ENCODE peak calls at places on chromosomes 1 and 21, in seven cellular contexts. Z, D, M, K, J, I and H are unnamed samples.

GRCh38 chr1:247386695-247387094 is 29.3 kb upstream of the NLRP3 start:
- ATAC-seq in Z (no peak), D (no peak), M (no peak), K (no peak), J (no peak), I (no peak), H (no peak)

GRCh38 chr1:62384276-62385005 is 52.4 kb upstream of the USP1 start:
- ATAC-seq in Z (no peak), D (no peak), M (no peak), K (peak), J (peak), I (no peak), H (no peak)

GRCh38 chr1:17603091-17603841 is 63.8 kb downstream of the ARHGEF10L start:
- ATAC-seq in Z (no peak), D (no peak), M (no peak), K (no peak), J (no peak), I (no peak), H (no peak)

GRCh38 chr21:29248124-29248523 is 50.6 kb upstream of the BACH1 start:
- ATAC-seq in Z (no peak), D (no peak), M (no peak), K (no peak), J (no peak), I (no peak), H (no peak)

GRCh38 chr1:28143496-28144202 is 32.8 kb downstream of the PTAFR start:
- ATAC-seq in Z (no peak), D (no peak), M (no peak), K (no peak), J (no peak), I (no peak), H (no peak)

GRCh38 chr1:173164178-173164577 is 43.0 kb downstream of the TNFSF4 start:
- ATAC-seq in Z (no peak), D (no peak), M (no peak), K (no peak), J (no peak), I (no peak), H (no peak)

GRCh38 chr1:165467706-165468105 is 22.8 kb upstream of the RXRG start:
- ATAC-seq in Z (peak), D (no peak), M (no peak), K (no peak), J (no peak), I (no peak), H (no peak)

GRCh38 chr1:60419023-60419422 is 345.5 kb upstream of the C1orf87 start:
- ATAC-seq in Z (no peak), D (no peak), M (no peak), K (no peak), J (no peak), I (no peak), H (no peak)

GRCh38 chr1:1091344-1092148 is 17.4 kb upstream of the RNF223 start:
- ATAC-seq in Z (no peak), D (peak), M (no peak), K (no peak), J (no peak), I (no peak), H (no peak)

GRCh38 chr1:153360190-153360589 is 2.5 kb downstream of the S100A9 start:
- ATAC-seq in Z (no peak), D (no peak), M (no peak), K (peak), J (peak), I (no peak), H (no peak)

GRCh38 chr1:109502368-109502851 is 7.1 kb downstream of the AMIGO1 start:
- ATAC-seq in Z (peak), D (peak), M (peak), K (no peak), J (no peak), I (no peak), H (no peak)

GRCh38 chr1:35715568-35716002 is 3.1 kb downstream of the C1orf216 start:
- ATAC-seq in Z (peak), D (peak), M (peak), K (peak), J (peak), I (peak), H (peak)

GRCh38 chr1:247857986-247858356 is 984 bp downstream of the TRIM58 start:
- ATAC-seq in Z (no peak), D (no peak), M (no peak), K (no peak), J (no peak), I (no peak), H (no peak)

GRCh38 chr1:26317612-26318337 is at the start of gene CD52:
- ATAC-seq in Z (peak), D (peak), M (peak), K (no peak), J (no peak), I (no peak), H (peak)